ENCODE peak calls at places on chromosome 17, in nine cellular contexts. One of them, this sample, is unnamed.

GRCh38 chr17:7997186-7997585 is 5.2 kb upstream of the GUCY2D start:
- DNase-seq in OCI-M1: peak
- DNase-seq in endothelial cell: peak
- DNase-seq in naive thymus-derived CD8-positive, alpha-beta T cell: peak
- DNase-seq in HTR-8/SVneo: no peak
- DNase-seq in Calu3: peak
- DNase-seq in stimulated activated CD4-positive, alpha-beta T cell treated with anti-CD3 and anti-CD28 coated beads, TNF-alpha, amount 100 ng/mL, for 1 hour: no peak
- DNase-seq in H54: peak
- DNase-seq in stimulated activated CD8-positive, alpha-beta memory T cell treated with anti-CD3 and anti-CD28 coated beads, Interleukin-7, amount 100 ng/mL, for 24 hours: no peak
- DNase-seq in this sample: peak

GRCh38 chr17:81329279-81329926 is 34.3 kb upstream of the SLC38A10 start:
- DNase-seq in OCI-M1: no peak
- DNase-seq in endothelial cell: no peak
- DNase-seq in naive thymus-derived CD8-positive, alpha-beta T cell: no peak
- DNase-seq in HTR-8/SVneo: peak
- DNase-seq in Calu3: peak
- DNase-seq in stimulated activated CD4-positive, alpha-beta T cell treated with anti-CD3 and anti-CD28 coated beads, TNF-alpha, amount 100 ng/mL, for 1 hour: no peak
- DNase-seq in H54: peak
- DNase-seq in stimulated activated CD8-positive, alpha-beta memory T cell treated with anti-CD3 and anti-CD28 coated beads, Interleukin-7, amount 100 ng/mL, for 24 hours: no peak
- DNase-seq in this sample: peak

GRCh38 chr17:44004761-44005526 is 522 bp downstream of the NAGS start:
- DNase-seq in OCI-M1: no peak
- DNase-seq in endothelial cell: peak
- DNase-seq in naive thymus-derived CD8-positive, alpha-beta T cell: no peak
- DNase-seq in HTR-8/SVneo: no peak
- DNase-seq in Calu3: peak
- DNase-seq in stimulated activated CD4-positive, alpha-beta T cell treated with anti-CD3 and anti-CD28 coated beads, TNF-alpha, amount 100 ng/mL, for 1 hour: no peak
- DNase-seq in H54: no peak
- DNase-seq in stimulated activated CD8-positive, alpha-beta memory T cell treated with anti-CD3 and anti-CD28 coated beads, Interleukin-7, amount 100 ng/mL, for 24 hours: no peak
- DNase-seq in this sample: no peak

GRCh38 chr17:18987230-18987610 is 17.3 kb downstream of the FAM83G start:
- DNase-seq in OCI-M1: no peak
- DNase-seq in endothelial cell: no peak
- DNase-seq in naive thymus-derived CD8-positive, alpha-beta T cell: no peak
- DNase-seq in HTR-8/SVneo: no peak
- DNase-seq in Calu3: no peak
- DNase-seq in stimulated activated CD4-positive, alpha-beta T cell treated with anti-CD3 and anti-CD28 coated beads, TNF-alpha, amount 100 ng/mL, for 1 hour: no peak
- DNase-seq in H54: no peak
- DNase-seq in stimulated activated CD8-positive, alpha-beta memory T cell treated with anti-CD3 and anti-CD28 coated beads, Interleukin-7, amount 100 ng/mL, for 24 hours: no peak
- DNase-seq in this sample: no peak

GRCh38 chr17:79036609-79037008 is 12.6 kb downstream of the C1QTNF1 start:
- DNase-seq in OCI-M1: no peak
- DNase-seq in endothelial cell: no peak
- DNase-seq in naive thymus-derived CD8-positive, alpha-beta T cell: no peak
- DNase-seq in HTR-8/SVneo: peak
- DNase-seq in Calu3: peak
- DNase-seq in stimulated activated CD4-positive, alpha-beta T cell treated with anti-CD3 and anti-CD28 coated beads, TNF-alpha, amount 100 ng/mL, for 1 hour: no peak
- DNase-seq in H54: peak
- DNase-seq in stimulated activated CD8-positive, alpha-beta memory T cell treated with anti-CD3 and anti-CD28 coated beads, Interleukin-7, amount 100 ng/mL, for 24 hours: no peak
- DNase-seq in this sample: peak

GRCh38 chr17:79452706-79453105 is 158.1 kb downstream of the RBFOX3 start:
- DNase-seq in OCI-M1: no peak
- DNase-seq in endothelial cell: no peak
- DNase-seq in naive thymus-derived CD8-positive, alpha-beta T cell: no peak
- DNase-seq in HTR-8/SVneo: no peak
- DNase-seq in Calu3: no peak
- DNase-seq in stimulated activated CD4-positive, alpha-beta T cell treated with anti-CD3 and anti-CD28 coated beads, TNF-alpha, amount 100 ng/mL, for 1 hour: no peak
- DNase-seq in H54: no peak
- DNase-seq in stimulated activated CD8-positive, alpha-beta memory T cell treated with anti-CD3 and anti-CD28 coated beads, Interleukin-7, amount 100 ng/mL, for 24 hours: no peak
- DNase-seq in this sample: no peak

GRCh38 chr17:42142371-42142896 is 12.4 kb downstream of the RAB5C start:
- DNase-seq in OCI-M1: no peak
- DNase-seq in endothelial cell: no peak
- DNase-seq in naive thymus-derived CD8-positive, alpha-beta T cell: no peak
- DNase-seq in HTR-8/SVneo: peak
- DNase-seq in Calu3: no peak
- DNase-seq in stimulated activated CD4-positive, alpha-beta T cell treated with anti-CD3 and anti-CD28 coated beads, TNF-alpha, amount 100 ng/mL, for 1 hour: no peak
- DNase-seq in H54: no peak
- DNase-seq in stimulated activated CD8-positive, alpha-beta memory T cell treated with anti-CD3 and anti-CD28 coated beads, Interleukin-7, amount 100 ng/mL, for 24 hours: no peak
- DNase-seq in this sample: no peak

GRCh38 chr17:65797809-65798208 is 236.4 kb upstream of the AXIN2 start:
- DNase-seq in OCI-M1: peak
- DNase-seq in endothelial cell: peak
- DNase-seq in naive thymus-derived CD8-positive, alpha-beta T cell: peak
- DNase-seq in HTR-8/SVneo: no peak
- DNase-seq in Calu3: no peak
- DNase-seq in stimulated activated CD4-positive, alpha-beta T cell treated with anti-CD3 and anti-CD28 coated beads, TNF-alpha, amount 100 ng/mL, for 1 hour: no peak
- DNase-seq in H54: no peak
- DNase-seq in stimulated activated CD8-positive, alpha-beta memory T cell treated with anti-CD3 and anti-CD28 coated beads, Interleukin-7, amount 100 ng/mL, for 24 hours: no peak
- DNase-seq in this sample: peak

GRCh38 chr17:69579961-69580677 is 165.6 kb downstream of the MAP2K6 start:
- DNase-seq in OCI-M1: no peak
- DNase-seq in endothelial cell: no peak
- DNase-seq in naive thymus-derived CD8-positive, alpha-beta T cell: no peak
- DNase-seq in HTR-8/SVneo: no peak
- DNase-seq in Calu3: no peak
- DNase-seq in stimulated activated CD4-positive, alpha-beta T cell treated with anti-CD3 and anti-CD28 coated beads, TNF-alpha, amount 100 ng/mL, for 1 hour: no peak
- DNase-seq in H54: no peak
- DNase-seq in stimulated activated CD8-positive, alpha-beta memory T cell treated with anti-CD3 and anti-CD28 coated beads, Interleukin-7, amount 100 ng/mL, for 24 hours: no peak
- DNase-seq in this sample: no peak

GRCh38 chr17:60506312-60506711 is 19.7 kb downstream of the APPBP2 start:
- DNase-seq in OCI-M1: peak
- DNase-seq in endothelial cell: no peak
- DNase-seq in naive thymus-derived CD8-positive, alpha-beta T cell: no peak
- DNase-seq in HTR-8/SVneo: peak
- DNase-seq in Calu3: no peak
- DNase-seq in stimulated activated CD4-positive, alpha-beta T cell treated with anti-CD3 and anti-CD28 coated beads, TNF-alpha, amount 100 ng/mL, for 1 hour: no peak
- DNase-seq in H54: peak
- DNase-seq in stimulated activated CD8-positive, alpha-beta memory T cell treated with anti-CD3 and anti-CD28 coated beads, Interleukin-7, amount 100 ng/mL, for 24 hours: no peak
- DNase-seq in this sample: peak

GRCh38 chr17:78665952-78666920 is 89.0 kb upstream of the DNAH17 start:
- DNase-seq in OCI-M1: peak
- DNase-seq in endothelial cell: peak
- DNase-seq in naive thymus-derived CD8-positive, alpha-beta T cell: peak
- DNase-seq in HTR-8/SVneo: no peak
- DNase-seq in Calu3: peak
- DNase-seq in stimulated activated CD4-positive, alpha-beta T cell treated with anti-CD3 and anti-CD28 coated beads, TNF-alpha, amount 100 ng/mL, for 1 hour: no peak
- DNase-seq in H54: no peak
- DNase-seq in stimulated activated CD8-positive, alpha-beta memory T cell treated with anti-CD3 and anti-CD28 coated beads, Interleukin-7, amount 100 ng/mL, for 24 hours: peak
- DNase-seq in this sample: no peak

This sample was measured in H4.